ENCODE peak calls at places on chromosomes 12 and 14, in five cellular contexts. V, Y, P, O and F are unnamed samples.

GRCh38 chr12:48936379-48936979 is 11.2 kb upstream of the FKBP11 start:
- DNase-seq in Y (peak; percentile 83), V (peak; percentile 73), O (peak; percentile 67), P (peak; percentile 65), F (peak; percentile 66)

GRCh38 chr12:54658306-54659264 is 10.4 kb upstream of the DCD start:
- DNase-seq in O (no peak), P (peak; percentile 46), Y (no peak), V (peak; percentile 9), F (peak; percentile 75)

GRCh38 chr12:94795053-94795452 is 144.7 kb upstream of the TMCC3 start:
- DNase-seq in O (no peak), V (no peak), P (no peak), Y (no peak), F (no peak)

GRCh38 chr12:96047621-96048211 is 12.3 kb upstream of the LTA4H start:
- DNase-seq in P (peak; percentile 70), V (peak; percentile 5), Y (no peak), O (no peak), F (no peak)

GRCh38 chr12:1083888-1084262 is 92.9 kb downstream of the ERC1 start:
- DNase-seq in O (no peak), P (peak; percentile 76), Y (no peak), V (no peak), F (no peak)

GRCh38 chr12:70719672-70720420 is 82.6 kb upstream of the PTPRB start:
- DNase-seq in P (peak; percentile 26), V (no peak), O (peak; percentile 15), Y (peak; percentile 70), F (peak; percentile 42)

GRCh38 chr12:80271770-80272169 is 172.3 kb upstream of the PTPRQ start:
- DNase-seq in V (no peak), O (no peak), Y (no peak), P (no peak), F (no peak)

GRCh38 chr14:94474581-94475031 is 1.4 kb downstream of the SERPINA9 start:
- DNase-seq in V (no peak), O (no peak), Y (no peak), P (peak; percentile 28), F (peak; percentile 52)

GRCh38 chr14:79515158-79515557 is 696.1 kb downstream of the DIO2 start:
- DNase-seq in P (peak; percentile 7), Y (no peak), O (no peak), V (no peak), F (no peak)

GRCh38 chr12:104433061-104433460 is 23.7 kb upstream of the CHST11 start:
- DNase-seq in Y (no peak), O (no peak), V (no peak), P (no peak), F (no peak)

GRCh38 chr14:74859757-74860156 is 16.2 kb downstream of the PROX2 start:
- DNase-seq in V (no peak), Y (no peak), O (no peak), P (no peak), F (no peak)

GRCh38 chr12:89134213-89134770 is 218.0 kb downstream of the DUSP6 start:
- DNase-seq in V (no peak), O (no peak), Y (no peak), P (no peak), F (no peak)

GRCh38 chr12:71872401-71872800 is 32.8 kb downstream of the TBC1D15 start:
- DNase-seq in Y (no peak), P (no peak), O (no peak), V (no peak), F (no peak)

GRCh38 chr14:55454264-55455151 is 14.1 kb upstream of the TBPL2 start:
- DNase-seq in P (peak; percentile 85), V (no peak), Y (no peak), O (peak; percentile 46), F (no peak)

GRCh38 chr12:82378997-82379396 is 20.7 kb downstream of the METTL25 start:
- DNase-seq in Y (no peak), O (no peak), P (no peak), V (no peak), F (no peak)

GRCh38 chr14:35532783-35533356 is 1.1 kb upstream of the INSM2 start:
- DNase-seq in P (no peak), V (no peak), Y (no peak), O (no peak), F (no peak)

GRCh38 chr12:54135621-54136027 is 53.2 kb downstream of the SMUG1 start:
- DNase-seq in Y (peak; percentile 56), V (no peak), O (no peak), P (no peak), F (no peak)

GRCh38 chr12:26692417-26692816 is 140.6 kb downstream of the ITPR2 start:
- DNase-seq in P (no peak), Y (no peak), V (no peak), O (no peak), F (no peak)

GRCh38 chr12:94792690-94793089 is 142.3 kb upstream of the TMCC3 start:
- DNase-seq in Y (no peak), P (peak; percentile 36), O (no peak), V (no peak), F (no peak)

GRCh38 chr12:11795910-11796459 is 146.5 kb downstream of the ETV6 start:
- DNase-seq in P (peak; percentile 97), V (no peak), Y (peak; percentile 27), O (no peak), F (peak; percentile 33)

GRCh38 chr14:22339277-22339676 is 249.7 kb downstream of the DAD1 start:
- DNase-seq in P (peak; percentile 57), Y (no peak), O (peak; percentile 21), V (no peak), F (no peak)

GRCh38 chr14:95237121-95237876 is 80.0 kb upstream of the DICER1 start:
- DNase-seq in P (no peak), V (no peak), O (no peak), Y (no peak), F (no peak)

GRCh38 chr14:34569750-34570149 is 30.2 kb upstream of the EAPP start:
- DNase-seq in Y (no peak), O (no peak), P (no peak), V (no peak), F (no peak)

GRCh38 chr12:62776575-62776974 is 158.4 kb downstream of the PPM1H start:
- DNase-seq in P (no peak), O (no peak), Y (no peak), V (no peak), F (no peak)

GRCh38 chr12:62505786-62506185 is 39.2 kb downstream of the MON2 start:
- DNase-seq in V (no peak), O (no peak), P (no peak), Y (no peak), F (no peak)

GRCh38 chr14:104319489-104320241 is 181.3 kb downstream of the KIF26A start:
- DNase-seq in P (no peak), Y (no peak), V (no peak), O (peak; percentile 0), F (no peak)

GRCh38 chr12:6899837-6900519 is 4.6 kb upstream of the LRRC23 start:
- DNase-seq in V (no peak), P (peak; percentile 47), Y (no peak), O (peak; percentile 62), F (no peak)

GRCh38 chr14:105700622-105701288 is 174.4 kb downstream of the TMEM121 start:
- DNase-seq in V (no peak), O (no peak), Y (no peak), P (no peak), F (no peak)

GRCh38 chr14:61034416-61035100 is 53.5 kb downstream of the SLC38A6 start:
- DNase-seq in P (no peak), O (no peak), V (no peak), Y (no peak), F (no peak)

GRCh38 chr12:1662761-1663439 is 28.0 kb upstream of the ADIPOR2 start:
- DNase-seq in P (no peak), V (no peak), O (peak; percentile 66), Y (peak; percentile 67), F (peak; percentile 95)

GRCh38 chr12:94174576-94174975 is 26.2 kb downstream of the PLXNC1 start:
- DNase-seq in V (no peak), P (no peak), O (peak; percentile 8), Y (no peak), F (no peak)

GRCh38 chr14:78152246-78153068 is 17.7 kb upstream of the NRXN3 start:
- DNase-seq in O (no peak), V (no peak), P (no peak), Y (no peak), F (no peak)

GRCh38 chr14:88902850-88903249 is 78.4 kb downstream of the TTC8 start:
- DNase-seq in Y (no peak), O (no peak), P (no peak), V (no peak), F (no peak)

GRCh38 chr14:74906923-74907620 is 16.0 kb downstream of the RPS6KL1 start:
- DNase-seq in Y (no peak), O (no peak), P (no peak), V (no peak), F (no peak)